ENCODE peak calls at places on chromosomes 1 and 21, in seven cellular contexts. X is fibroblast of mammary gland, M is mucosa of descending colon, Z is GM12864, C is HCT116, Y is neural progenitor cell, K is AG09309. F is an unnamed sample.

GRCh38 chr1:44422161-44422560 is 17.1 kb downstream of the RNF220 start:
- DNase-seq in X (no peak), M (no peak), Z (no peak), C (no peak), Y (no peak), K (no peak), F (no peak)

GRCh38 chr21:36873511-36873910 is 93.0 kb downstream of the HLCS start:
- DNase-seq in X (no peak), M (no peak), Z (no peak), C (no peak), Y (no peak), K (no peak), F (no peak)

GRCh38 chr1:150568567-150568966 is 10.8 kb downstream of the MCL1 start:
- DNase-seq in X (no peak), M (no peak), Z (no peak), C (no peak), Y (peak), K (no peak), F (no peak)

GRCh38 chr21:29053011-29053553 is 20.4 kb downstream of the CCT8 start:
- DNase-seq in X (no peak), M (no peak), Z (no peak), C (no peak), Y (no peak), K (no peak), F (no peak)

GRCh38 chr1:221699582-221700519 is 42.0 kb downstream of the DUSP10 start:
- DNase-seq in X (no peak), M (no peak), Z (no peak), C (no peak), Y (no peak), K (peak), F (no peak)

GRCh38 chr21:15908187-15908586 is 178.4 kb downstream of the USP25 start:
- DNase-seq in X (peak), M (no peak), Z (no peak), C (no peak), Y (no peak), K (no peak), F (no peak)

GRCh38 chr1:168553680-168554553 is 10.1 kb upstream of the XCL2 start:
- DNase-seq in X (no peak), M (no peak), Z (no peak), C (no peak), Y (no peak), K (no peak), F (no peak)

GRCh38 chr1:53651356-53651755 is 87.6 kb downstream of the GLIS1 start:
- DNase-seq in X (no peak), M (no peak), Z (no peak), C (no peak), Y (no peak), K (no peak), F (no peak)

GRCh38 chr1:5659606-5660005 is 332.6 kb downstream of the NPHP4 start:
- DNase-seq in X (no peak), M (no peak), Z (no peak), C (no peak), Y (no peak), K (no peak), F (no peak)
- TF ChIP-seq CTCF in X (no peak), M (no peak), Z (no peak), C (no peak), Y (no peak), K (no peak), F (no peak)

GRCh38 chr1:85911742-85912141 is 203.5 kb upstream of the ZNHIT6 start:
- DNase-seq in X (peak), M (no peak), Z (no peak), C (peak), Y (peak), K (no peak), F (no peak)
- TF ChIP-seq CTCF in X (peak), M (no peak), Z (peak), C (peak), Y (peak), K (peak), F (no peak)

GRCh38 chr1:228162286-228163003 is 3.2 kb upstream of the IBA57 start:
- DNase-seq in X (no peak), M (no peak), Z (no peak), C (no peak), Y (no peak), K (no peak), F (no peak)
- TF ChIP-seq CTCF in X (no peak), M (no peak), Z (no peak), C (no peak), Y (no peak), K (no peak), F (no peak)

DNA sequence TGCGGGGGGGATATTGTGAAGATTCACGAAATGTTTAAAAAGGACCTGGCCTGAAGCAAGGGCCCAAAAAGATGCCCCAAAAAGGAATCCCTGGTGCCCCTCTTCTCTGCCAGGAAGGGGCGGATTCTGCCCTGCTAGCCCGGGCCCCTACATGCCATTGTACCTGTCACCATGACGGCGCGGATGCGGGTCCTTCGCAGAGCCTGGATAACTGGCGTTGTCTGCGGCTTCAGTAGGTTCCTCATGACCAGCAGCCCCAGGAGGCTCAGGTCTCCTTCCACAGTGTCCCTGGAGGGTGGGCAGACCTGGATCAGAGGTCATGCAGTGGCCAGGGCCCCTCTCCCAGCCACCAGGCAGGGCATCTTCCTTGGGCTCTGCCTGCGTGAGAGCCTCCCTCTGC is 11.2 kb upstream of the MFAP2 start:
- DNase-seq in X (no peak), M (no peak), Z (no peak), C (no peak), Y (no peak), K (no peak), F (no peak)
- TF ChIP-seq CTCF in X (no peak), M (no peak), Z (no peak), C (no peak), Y (no peak), K (no peak), F (no peak)

GRCh38 chr21:21232320-21232719 is 234.1 kb downstream of the NCAM2 start:
- DNase-seq in X (peak), M (no peak), Z (no peak), C (no peak), Y (peak), K (no peak), F (no peak)
- TF ChIP-seq CTCF in X (peak), M (no peak), Z (no peak), C (no peak), Y (peak), K (peak), F (no peak)

GRCh38 chr1:200427744-200428143 is 17.9 kb upstream of the ZNF281 start:
- DNase-seq in X (no peak), M (no peak), Z (no peak), C (no peak), Y (no peak), K (no peak), F (no peak)
- TF ChIP-seq CTCF in X (no peak), M (no peak), Z (no peak), C (no peak), Y (no peak), K (no peak), F (no peak)

F was measured in activated B cell treated with CpG ODN at 0.5 μM for 24 hours.